ENCODE peak calls at places on chromosomes 1 and 21, in four cellular contexts. T is fibroblast of the conjunctiva, F is SK-N-MC, L is posterior vena cava. U is an unnamed sample.

GRCh38 chr1:7608628-7609295 is 162.3 kb upstream of the VAMP3 start:
- DNase-seq in T (no peak), L (peak), F (no peak), U (peak)

GRCh38 chr1:57341721-57342120 is 82.1 kb downstream of the DAB1 start:
- DNase-seq in T (no peak), L (no peak), F (no peak), U (no peak)

GRCh38 chr1:80675469-80675868 is 1125.3 kb upstream of the ADGRL2 start:
- DNase-seq in T (no peak), L (no peak), F (no peak), U (peak)

GRCh38 chr1:166933137-166933536 is 42.2 kb downstream of the ILDR2 start:
- DNase-seq in T (no peak), F (no peak), L (no peak), U (no peak)

GRCh38 chr1:205284420-205285144 is 37.0 kb downstream of the NUAK2 start:
- DNase-seq in T (peak), F (no peak), L (peak), U (peak)

GRCh38 chr1:201696217-201696761 is 132.7 kb upstream of the IPO9 start:
- DNase-seq in F (no peak), L (peak), T (peak), U (peak)

GRCh38 chr21:29168874-29169273 is 38.4 kb downstream of the MAP3K7CL start:
- DNase-seq in T (no peak), L (no peak), F (no peak), U (no peak)

GRCh38 chr1:32393136-32393535 is 1.1 kb downstream of the BSDC1 start:
- DNase-seq in T (no peak), L (no peak), F (no peak), U (peak)

GRCh38 chr21:46254208-46254975 is 25.8 kb upstream of the LSS start:
- DNase-seq in F (no peak), T (no peak), L (no peak), U (no peak)

GRCh38 chr1:3858231-3858981 is 1.1 kb downstream of the DFFB start:
- DNase-seq in F (no peak), T (no peak), L (no peak), U (peak)

GRCh38 chr1:71390518-71390917 is 309.7 kb upstream of the ZRANB2 start:
- DNase-seq in F (no peak), T (no peak), L (no peak), U (no peak)

GRCh38 chr1:94739521-94740061 is 80.6 kb upstream of the SLC44A3 start:
- DNase-seq in T (peak), L (peak), F (no peak), U (peak)

GRCh38 chr1:1069061-1069710 is 4.9 kb downstream of the RNF223 start:
- DNase-seq in T (no peak), L (peak), F (no peak), U (peak)

GRCh38 chr1:183956559-183957188 is 80.9 kb downstream of the COLGALT2 start:
- DNase-seq in L (no peak), F (no peak), T (peak), U (peak)

GRCh38 chr1:247456914-247457638 is 828 bp downstream of the OR2B11 start:
- DNase-seq in F (no peak), T (no peak), L (no peak), U (no peak)

GRCh38 chr1:188822248-188822647 is 1655.4 kb downstream of the BRINP3 start:
- DNase-seq in F (peak), T (no peak), L (no peak), U (no peak)

GRCh38 chr1:203629509-203630082 is 3.0 kb downstream of the ATP2B4 start:
- DNase-seq in L (peak), T (no peak), F (no peak), U (peak)

GRCh38 chr1:31647106-31647505 is 2.4 kb upstream of the PEF1 start:
- DNase-seq in T (no peak), F (no peak), L (no peak), U (peak)

GRCh38 chr1:165619647-165620151 is 11.3 kb upstream of the MGST3 start:
- DNase-seq in T (no peak), F (no peak), L (no peak), U (no peak)

GRCh38 chr1:86507935-86508582 is 38.8 kb upstream of the CLCA4 start:
- DNase-seq in L (no peak), F (no peak), T (no peak), U (peak)

GRCh38 chr1:172745014-172745413 is 86.1 kb downstream of the FASLG start:
- DNase-seq in L (no peak), T (peak), F (peak), U (peak)

GRCh38 chr21:45865106-45865835 is 116.3 kb upstream of the COL6A1 start:
- DNase-seq in F (no peak), L (peak), T (peak), U (peak)

GRCh38 chr1:17875882-17876280 is 120.7 kb downstream of the ACTL8 start:
- DNase-seq in T (no peak), F (no peak), L (no peak), U (peak)